ENCODE peak calls at places on chromosomes 2 and 18, in five cellular contexts. R is brain microvascular endothelial cell, L is pons, I is amniotic epithelial cell, D is AG09319. A is an unnamed sample.

GRCh38 chr18:57447154-57447621 is 12.0 kb downstream of the ONECUT2 start:
- DNase-seq in I (peak), R (peak), L (no peak), D (no peak), A (no peak)

GRCh38 chr2:145065278-145065677 is 545.4 kb upstream of the ZEB2 start:
- DNase-seq in D (no peak), L (peak), I (no peak), R (no peak), A (no peak)

GRCh38 chr18:55031979-55032378 is 72.7 kb upstream of the CCDC68 start:
- DNase-seq in D (no peak), I (no peak), L (no peak), R (no peak), A (no peak)

GRCh38 chr2:45577426-45577825 is 33.6 kb downstream of the SRBD1 start:
- DNase-seq in R (peak), D (no peak), I (peak), L (no peak), A (no peak)

GRCh38 chr18:55346387-55346786 is 241.6 kb downstream of the TCF4 start:
- DNase-seq in R (no peak), I (no peak), L (peak), D (no peak), A (no peak)

GRCh38 chr2:233650981-233651380 is 14.7 kb downstream of the UGT1A10 start:
- DNase-seq in R (no peak), I (no peak), D (no peak), L (no peak), A (no peak)

GRCh38 chr2:69493268-69493667 is 56.0 kb upstream of the NFU1 start:
- DNase-seq in I (peak), L (peak), R (no peak), D (no peak), A (no peak)

GRCh38 chr18:68054669-68055068 is 538.1 kb upstream of the DSEL start:
- DNase-seq in D (no peak), L (no peak), I (no peak), R (no peak), A (no peak)

GRCh38 chr2:182822733-182823132 is 43.7 kb downstream of the FRZB start:
- DNase-seq in D (no peak), L (no peak), R (no peak), I (peak), A (no peak)

GRCh38 chr2:166786707-166787106 is 101.6 kb upstream of the XIRP2 start:
- DNase-seq in D (no peak), R (no peak), I (no peak), L (no peak), A (no peak)

GRCh38 chr18:63788447-63789096 is 13.4 kb downstream of the SERPINB7 start:
- DNase-seq in L (no peak), I (peak), D (peak), R (peak), A (no peak)

GRCh38 chr2:233408366-233409285 is 54.3 kb downstream of the DGKD start:
- DNase-seq in I (no peak), R (no peak), D (no peak), L (no peak), A (no peak)

GRCh38 chr2:108586631-108587030 is 52.4 kb downstream of the LIMS1 start:
- DNase-seq in L (no peak), I (no peak), D (no peak), R (no peak), A (no peak)

GRCh38 chr2:181438298-181438697 is 18.9 kb upstream of the ITGA4 start:
- DNase-seq in R (no peak), D (no peak), I (no peak), L (no peak), A (no peak)

GRCh38 chr2:24947758-24948157 is 24.0 kb downstream of the DNAJC27 start:
- DNase-seq in I (no peak), D (no peak), R (no peak), L (no peak), A (no peak)

GRCh38 chr2:216308532-216308931 is 63.8 kb downstream of the MARCHF4 start:
- DNase-seq in D (no peak), I (peak), L (peak), R (peak), A (no peak)

GRCh38 chr2:234444888-234445287 is 52.0 kb downstream of the ARL4C start:
- DNase-seq in R (peak), D (peak), L (no peak), I (peak), A (no peak)

GRCh38 chr2:188922191-188922590 is 52.0 kb upstream of the COL3A1 start:
- DNase-seq in I (no peak), R (no peak), L (no peak), D (no peak), A (no peak)

GRCh38 chr2:31426096-31426495 is 11.6 kb upstream of the XDH start:
- DNase-seq in R (no peak), L (no peak), D (no peak), I (no peak), A (no peak)

GRCh38 chr2:232538671-232539070 is 821 bp upstream of the CHRNG start:
- DNase-seq in R (no peak), D (no peak), L (no peak), I (no peak), A (no peak)

GRCh38 chr2:148948865-148949264 is 73.8 kb downstream of the KIF5C start:
- DNase-seq in D (no peak), L (no peak), I (no peak), R (no peak), A (no peak)

GRCh38 chr2:133204461-133204860 is 363.8 kb downstream of the NCKAP5 start:
- DNase-seq in I (no peak), R (no peak), L (no peak), D (peak), A (no peak)

GRCh38 chr18:76354348-76354747 is 140.7 kb downstream of the ZNF516 start:
- DNase-seq in D (no peak), L (no peak), I (peak), R (no peak), A (no peak)

GRCh38 chr2:219684721-219685689 is 57.6 kb downstream of the SLC4A3 start:
- DNase-seq in R (peak), L (no peak), D (no peak), I (peak), A (peak)

GRCh38 chr2:64888591-64889309 is 100.4 kb upstream of the SLC1A4 start:
- DNase-seq in R (peak), D (no peak), I (peak), L (peak), A (no peak)

GRCh38 chr2:86790828-86791561 is at the start of gene CD8A:
- DNase-seq in D (no peak), I (peak), L (no peak), R (peak), A (no peak)